ENCODE peak calls at places on chromosomes 1 and 21, in six cellular contexts. Q is upper lobe of right lung, C is OCI-LY7, P is heart right ventricle, G is cardiac muscle cell, O is K562. Z is an unnamed sample.

GRCh38 chr1:2111674-2112035 is 61.4 kb downstream of the PRKCZ start:
- DNase-seq in Q (peak; percentile 57), G (no peak), P (no peak), O (no peak), C (no peak), Z (no peak)

GRCh38 chr1:85115933-85116332 is 67.6 kb upstream of the MCOLN3 start:
- DNase-seq in G (no peak), C (no peak), Q (no peak), O (no peak), P (no peak), Z (no peak)

GRCh38 chr1:37255111-37255795 is 219.1 kb upstream of the ZC3H12A start:
- DNase-seq in C (peak; percentile 13), Q (no peak), O (peak; percentile 88), P (peak; percentile 11), G (peak; percentile 86), Z (peak; percentile 22)

GRCh38 chr1:109598156-109598555 is 21.3 kb downstream of the GNAT2 start:
- DNase-seq in G (no peak), P (no peak), Q (no peak), C (no peak), O (no peak), Z (no peak)

GRCh38 chr1:1748686-1749321 is 24.6 kb upstream of the CDK11A start:
- DNase-seq in O (peak; percentile 44), C (no peak), P (no peak), Q (no peak), G (no peak), Z (no peak)

GRCh38 chr1:225777058-225777582 is 506 bp upstream of the SRP9 start:
- DNase-seq in P (no peak), Q (no peak), O (peak; percentile 24), C (no peak), G (no peak), Z (no peak)

GRCh38 chr1:152050886-152051764 is 14.3 kb upstream of the S100A11 start:
- DNase-seq in C (no peak), G (no peak), Q (no peak), P (no peak), O (no peak), Z (no peak)

GRCh38 chr1:152533327-152533938 is 19.2 kb downstream of the CRCT1 start:
- DNase-seq in O (peak; percentile 64), G (no peak), C (peak; percentile 24), P (no peak), Q (no peak), Z (no peak)

GRCh38 chr1:119637719-119638118 is 10.3 kb downstream of the ZNF697 start:
- DNase-seq in O (no peak), G (no peak), C (no peak), P (no peak), Q (no peak), Z (no peak)

GRCh38 chr1:247491328-247491727 is 33.4 kb upstream of the OR2B11 start:
- DNase-seq in P (no peak), O (no peak), G (no peak), C (no peak), Q (no peak), Z (no peak)

GRCh38 chr1:162703708-162704107 is 71.4 kb downstream of the DDR2 start:
- DNase-seq in Q (no peak), P (peak; percentile 59), O (no peak), C (no peak), G (no peak), Z (peak; percentile 40)

GRCh38 chr1:37809942-37810341 is 1.9 kb upstream of the YRDC start:
- DNase-seq in G (no peak), P (no peak), O (no peak), C (no peak), Q (no peak), Z (no peak)

GRCh38 chr1:222784916-222785315 is 29.9 kb upstream of the DISP1 start:
- DNase-seq in O (no peak), P (no peak), Q (no peak), G (no peak), C (no peak), Z (no peak)

GRCh38 chr1:218485241-218485928 is 140.2 kb downstream of the TGFB2 start:
- DNase-seq in O (no peak), C (no peak), G (no peak), Q (no peak), P (no peak), Z (no peak)

GRCh38 chr1:91278754-91279153 is 125.9 kb downstream of the HFM1 start:
- DNase-seq in Q (no peak), P (no peak), O (no peak), G (no peak), C (peak; percentile 4), Z (no peak)

GRCh38 chr1:43564617-43565348 is 34.1 kb downstream of the PTPRF start:
- DNase-seq in O (no peak), P (no peak), Q (no peak), G (no peak), C (no peak), Z (no peak)

GRCh38 chr1:84632975-84633427 is 57.3 kb downstream of the SSX2IP start:
- DNase-seq in P (no peak), G (no peak), Q (no peak), C (no peak), O (no peak), Z (no peak)

GRCh38 chr1:154386643-154387352 is 18.3 kb upstream of the IL6R start:
- DNase-seq in P (no peak), C (peak; percentile 11), Q (peak; percentile 52), G (no peak), O (peak; percentile 67), Z (no peak)

GRCh38 chr1:181189691-181190361 is 101.3 kb downstream of the IER5 start:
- DNase-seq in C (peak; percentile 41), Q (peak; percentile 81), G (peak; percentile 76), P (peak; percentile 36), O (peak; percentile 96), Z (peak; percentile 46)

GRCh38 chr1:205312866-205313680 is 8.5 kb downstream of the NUAK2 start:
- DNase-seq in Q (no peak), P (no peak), O (no peak), G (no peak), C (no peak), Z (no peak)
- H3K27ac ChIP-seq in Q (peak overlapping the region; percentile 82), P (peak overlapping the region; percentile 53), O (no peak overlapping the region), G (peak overlapping the region; percentile 76), C (peak overlapping the region; percentile 66), Z (peak overlapping the region; percentile 82)

DNA sequence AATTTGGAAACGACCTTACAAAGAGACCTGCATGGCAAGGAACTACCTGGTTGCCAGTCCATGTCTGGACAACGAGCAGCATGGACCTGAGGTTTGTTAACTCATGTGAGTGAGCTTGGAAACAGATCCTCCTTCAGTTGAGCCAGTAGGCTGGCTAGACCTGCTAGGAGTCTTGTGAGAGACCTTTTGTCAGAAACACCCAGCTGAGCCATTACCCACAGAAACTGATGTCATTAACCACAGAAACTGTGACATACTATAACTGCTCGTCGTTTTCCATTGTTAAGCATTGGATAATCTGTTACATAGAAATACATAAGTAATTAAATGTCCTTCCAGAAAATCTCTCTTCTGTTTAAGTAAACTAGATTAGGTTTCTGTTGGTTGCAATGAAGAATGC is 211.1 kb upstream of the C21orf91 start:
- DNase-seq in C (no peak), P (no peak), Q (no peak), O (no peak), G (no peak), Z (no peak)
- TF ChIP-seq CTCF in C (no peak), P (no peak), Q (no peak), O (no peak), G (no peak), Z (no peak)

GRCh38 chr21:43603641-43604504 is 55.4 kb downstream of the HSF2BP start:
- DNase-seq in C (no peak), G (no peak), O (no peak), P (no peak), Q (no peak), Z (no peak)

GRCh38 chr21:43604505-43605204 is 54.6 kb downstream of the HSF2BP start:
- DNase-seq in G (no peak), Q (no peak), C (no peak), P (no peak), O (no peak), Z (no peak)

GRCh38 chr21:43603230-43603626 is 56.1 kb downstream of the HSF2BP start:
- DNase-seq in O (no peak), P (peak; percentile 22), Q (no peak), G (no peak), C (no peak), Z (peak; percentile 31)

GRCh38 chr21:43600642-43601397 is 58.5 kb downstream of the HSF2BP start:
- DNase-seq in O (no peak), C (no peak), P (no peak), Q (no peak), G (no peak), Z (no peak)

DNA sequence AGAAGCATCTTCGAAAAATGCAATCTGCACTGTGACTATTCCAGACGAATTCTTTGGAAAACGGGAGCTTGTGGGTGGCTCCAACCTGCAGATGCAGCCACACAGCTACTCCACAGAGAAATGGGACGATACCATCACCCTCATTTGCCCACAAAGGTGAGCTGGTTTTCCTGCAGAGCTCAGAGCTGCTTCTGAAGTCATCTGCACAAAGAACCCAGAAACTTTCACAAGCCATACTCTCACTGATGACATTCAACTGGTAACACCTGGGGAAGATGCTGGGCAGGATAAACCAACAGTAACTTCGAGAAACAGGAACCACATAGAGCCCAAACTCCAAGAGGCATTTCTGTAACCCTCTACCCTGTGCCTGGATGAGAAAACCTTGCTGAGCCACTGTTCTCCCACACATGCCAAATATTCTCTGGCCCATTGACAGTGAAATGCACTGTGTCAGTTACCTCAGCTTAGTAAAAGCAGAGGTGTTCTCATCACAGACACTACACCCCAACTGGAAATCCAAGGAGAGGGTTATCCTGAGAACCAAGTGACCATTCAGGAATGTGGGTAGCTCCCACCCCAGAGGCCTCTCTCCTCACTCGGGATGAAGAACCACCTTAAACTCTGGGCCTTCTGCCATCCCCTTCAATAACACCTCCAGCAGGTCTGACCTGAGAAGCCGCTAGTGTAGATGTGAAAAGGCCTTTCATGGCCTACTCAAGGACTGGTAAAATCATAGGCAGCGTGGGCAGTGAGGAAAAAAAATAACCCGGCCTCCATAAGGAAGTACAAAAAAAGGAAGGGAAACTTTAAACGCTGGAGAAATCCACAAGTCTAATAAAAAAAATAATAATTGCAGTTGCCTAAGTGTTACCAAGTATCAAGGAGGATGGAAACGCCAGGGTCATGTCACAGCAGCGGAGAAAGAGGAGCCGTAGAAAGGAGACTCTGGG is 56.7 kb downstream of the HSF2BP start:
- DNase-seq in G (no peak), O (no peak), Q (no peak), C (no peak), P (no peak), Z (no peak)
- H3K4me1 ChIP-seq in G (no peaks in the 10 kb centered on the region), O (no peaks in the 10 kb centered on the region), Q (no peaks in the 10 kb centered on the region), C (peaks cover 4% of the 10 kb centered on the region), P (peaks cover 12% of the 10 kb centered on the region), Z (peaks cover 7% of the 10 kb centered on the region)

DNA sequence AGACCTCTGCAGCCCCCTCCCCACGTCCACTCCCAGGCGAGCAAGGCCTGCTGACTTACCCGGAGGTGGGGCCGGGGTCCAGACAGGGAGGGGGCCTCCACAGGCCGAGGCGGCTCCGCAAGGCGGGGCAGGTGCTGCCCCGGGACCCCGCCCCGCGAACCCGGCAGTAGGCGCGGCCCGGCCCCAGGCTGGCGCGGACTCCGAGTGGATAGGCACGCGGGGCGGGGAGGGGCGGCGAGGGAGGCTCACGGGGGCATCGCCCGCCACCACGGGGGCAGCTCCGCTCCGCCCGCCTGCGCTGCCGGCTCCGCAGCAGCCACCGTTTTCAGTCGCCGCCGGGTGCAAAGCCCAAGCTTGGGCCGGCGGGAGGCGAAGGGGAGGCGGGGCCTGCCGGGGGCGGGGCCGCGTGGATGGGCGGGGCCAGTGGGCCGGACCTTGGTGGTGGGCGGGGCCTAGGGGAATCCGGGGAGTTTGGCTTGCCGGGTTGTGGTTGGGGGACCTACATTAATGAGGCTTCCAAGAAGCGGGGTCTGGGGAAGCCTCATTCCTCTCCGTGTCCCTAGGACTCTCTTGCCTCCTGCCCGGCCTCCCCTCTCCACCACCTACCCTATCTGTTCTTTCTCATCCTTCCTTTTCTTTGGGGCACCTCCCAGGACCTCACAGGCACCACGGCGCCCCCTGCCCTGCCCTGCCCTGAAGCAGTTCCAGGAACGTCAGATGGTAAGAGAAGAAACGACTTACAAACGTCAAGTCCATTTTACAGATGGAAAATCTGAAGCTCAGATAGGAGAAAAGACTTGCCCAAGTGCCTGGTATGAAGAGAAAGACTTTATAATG is at the start of gene RIMS3:
- DNase-seq in C (peak; percentile 85), Q (peak; percentile 91), P (peak; percentile 62), G (peak; percentile 88), O (peak; percentile 98), Z (peak; percentile 80)
- H3K27ac ChIP-seq in C (peak within 1 kb of the TSS; percentile 95), Q (peak within 1 kb of the TSS; percentile 36), P (no peak within 1 kb of the TSS), G (no peak within 1 kb of the TSS), O (no peak within 1 kb of the TSS), Z (no peak within 1 kb of the TSS)

Z was measured in heart left ventricle.